ENCODE peak calls at places on chromosomes 12 and 14, in four cellular contexts. Y is fibroblast of lung, C is NCI-H2171 treated with DMSO at 0.1 percent for 48 hours, V is NCI-H524. Q is an unnamed sample.

GRCh38 chr14:100738269-100738691 is 11.6 kb downstream of the DLK1 start:
- DNase-seq in C (no peak), Y (no peak), V (no peak), Q (no peak)

GRCh38 chr12:9039397-9039977 is 50.1 kb downstream of the KLRG1 start:
- DNase-seq in V (no peak), Y (peak), C (peak), Q (peak)

GRCh38 chr12:52249511-52250047 is 16.5 kb downstream of the KRT7 start:
- DNase-seq in C (no peak), V (no peak), Y (no peak), Q (no peak)

GRCh38 chr12:24821691-24822090 is 127.2 kb downstream of the BCAT1 start:
- DNase-seq in C (no peak), V (no peak), Y (peak), Q (no peak)

GRCh38 chr14:85060116-85060515 is 469.8 kb upstream of the FLRT2 start:
- DNase-seq in Y (peak), C (no peak), V (no peak), Q (no peak)

GRCh38 chr12:101781834-101782543 is 42.7 kb upstream of the SYCP3 start:
- DNase-seq in C (no peak), V (no peak), Y (peak), Q (no peak)

GRCh38 chr14:68757618-68758081 is 35.2 kb downstream of the ZFP36L1 start:
- DNase-seq in V (no peak), Y (no peak), C (peak), Q (peak)

GRCh38 chr14:105700622-105701288 is 174.4 kb downstream of the TMEM121 start:
- DNase-seq in C (no peak), Y (no peak), V (no peak), Q (no peak)

Q was measured in OCI-M1.